ENCODE peak calls at places on chromosomes 16 and 17, in four cellular contexts. T, Y, U and E are unnamed samples.

GRCh38 chr17:74543891-74544760 is 1.8 kb downstream of the CD300C start:
- DNase-seq in T (no peak), U (peak), Y (no peak), E (no peak)

GRCh38 chr17:70050192-70050591 is 24.8 kb upstream of the KCNJ16 start:
- DNase-seq in Y (no peak), T (no peak), U (no peak), E (no peak)

GRCh38 chr17:35046740-35047283 is 16.7 kb downstream of the RFFL start:
- DNase-seq in T (no peak), Y (no peak), U (no peak), E (no peak)

GRCh38 chr17:82457071-82457789 is 1.3 kb upstream of the NARF start:
- DNase-seq in Y (no peak), T (no peak), U (no peak), E (no peak)

GRCh38 chr16:73268311-73268997 is 220.5 kb upstream of the ZFHX3 start:
- DNase-seq in Y (peak), U (no peak), T (peak), E (peak)

GRCh38 chr17:76594676-76595075 is 9.0 kb upstream of the ST6GALNAC2 start:
- DNase-seq in U (no peak), T (no peak), Y (no peak), E (no peak)

GRCh38 chr17:80361495-80362220 is 53.3 kb upstream of the ENDOV start:
- DNase-seq in Y (no peak), T (no peak), U (peak), E (no peak)

GRCh38 chr17:72635034-72635654 is 457.3 kb downstream of the SLC39A11 start:
- DNase-seq in Y (no peak), T (no peak), U (no peak), E (no peak)

GRCh38 chr17:17837380-17837821 is 615 bp upstream of the SREBF1 start:
- DNase-seq in U (peak), T (peak), Y (peak), E (peak)

GRCh38 chr16:87956771-87957279 is 5.6 kb downstream of the BANP start:
- DNase-seq in Y (no peak), U (no peak), T (no peak), E (no peak)
- TF ChIP-seq CTCF in Y (no peak), U (no peak), T (no peak), E (no peak)

GRCh38 chr16:74296120-74296464 is 522 bp upstream of the PSMD7 start:
- DNase-seq in Y (no peak), T (no peak), U (no peak), E (no peak)
- H3K27ac ChIP-seq in Y (peak), T (peak), U (peak), E (peak)

DNA sequence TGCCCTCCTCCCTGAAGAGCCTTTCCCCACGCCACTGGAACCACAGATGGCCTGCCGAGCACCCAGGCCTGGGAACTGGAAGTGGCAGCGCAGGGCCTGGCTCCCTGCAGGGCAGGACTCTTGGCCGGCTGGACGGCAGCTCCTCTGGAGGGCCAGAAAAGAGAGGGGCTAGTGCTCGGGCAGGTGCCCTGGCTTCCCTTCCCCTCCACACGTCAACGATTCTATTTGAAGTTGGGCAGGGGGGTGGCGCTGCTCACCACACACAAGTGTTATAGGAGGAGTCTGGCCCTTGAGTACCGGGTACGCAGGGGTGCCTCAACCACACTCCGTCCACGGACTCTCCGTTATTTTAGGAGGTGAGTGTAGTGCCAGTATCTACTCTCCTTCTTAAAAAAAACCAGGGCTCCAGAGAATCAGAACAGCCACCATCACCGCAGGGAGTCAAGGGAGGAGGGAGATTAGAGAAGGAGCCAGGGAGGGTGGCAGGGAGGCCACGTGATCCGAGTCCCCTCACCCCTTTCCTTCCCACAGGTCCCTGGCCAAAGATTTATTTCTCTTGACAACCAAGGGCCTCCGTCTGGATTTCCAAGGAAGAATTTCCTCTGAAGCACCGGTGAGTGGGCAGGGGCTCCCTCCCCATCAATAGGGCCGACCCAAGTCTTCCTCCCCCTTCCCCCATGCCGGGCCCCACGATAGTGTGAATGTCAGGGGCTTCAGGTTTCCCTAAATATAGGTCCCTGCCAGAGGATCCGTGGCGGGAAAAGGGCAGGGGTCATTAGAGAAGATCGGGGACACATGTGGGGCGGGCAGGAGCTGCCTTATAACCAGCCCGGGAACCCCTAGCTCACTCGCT is 1.4 kb upstream of the ALDOA start:
- DNase-seq in Y (peak), U (peak), T (peak), E (peak)
- TF ChIP-seq POLR2A in Y (peak), U (peak), T (peak), E (no peak)

GRCh38 chr16:30829130-30830071 is 42.4 kb upstream of the ZNF629 start:
- DNase-seq in U (no peak), Y (no peak), T (peak), E (peak)
- TF ChIP-seq CTCF in U (no peak), Y (no peak), T (no peak), E (peak)

GRCh38 chr17:56289321-56289720 is 136.0 kb downstream of the ANKFN1 start:
- DNase-seq in Y (no peak), U (no peak), T (no peak), E (no peak)

GRCh38 chr17:56292010-56292409 is 138.7 kb downstream of the ANKFN1 start:
- DNase-seq in T (no peak), U (no peak), Y (no peak), E (no peak)

GRCh38 chr17:56292628-56293027 is 139.4 kb downstream of the ANKFN1 start:
- DNase-seq in T (no peak), Y (no peak), U (no peak), E (no peak)

GRCh38 chr17:56290486-56291118 is 137.3 kb downstream of the ANKFN1 start:
- DNase-seq in U (no peak), T (no peak), Y (no peak), E (no peak)

DNA sequence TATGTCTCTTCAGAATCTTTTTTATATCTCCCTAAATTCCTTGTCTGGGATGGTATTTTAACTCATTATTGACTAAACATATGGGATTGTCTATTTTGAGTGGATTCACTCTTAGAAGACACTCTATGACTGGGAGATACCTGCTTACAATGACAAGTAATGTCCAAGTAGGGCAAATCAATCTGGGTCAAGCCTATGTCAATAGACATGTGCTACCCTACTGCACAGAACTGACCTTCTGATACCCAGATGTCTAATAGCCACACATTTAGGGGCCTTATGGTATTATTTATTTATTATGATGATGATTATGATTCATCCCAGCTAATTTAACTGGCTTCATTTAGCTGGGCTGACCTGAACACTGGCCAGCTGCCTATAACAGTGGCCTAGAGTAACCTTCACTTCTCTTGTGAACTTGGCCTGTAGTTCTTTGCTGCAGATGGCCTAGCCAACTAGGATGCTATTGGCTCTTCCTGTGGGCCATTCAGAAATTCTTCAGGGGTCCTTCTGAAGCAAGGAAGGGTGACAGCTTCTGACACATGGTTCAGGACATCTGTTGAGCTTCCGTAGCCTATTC is 138.0 kb downstream of the ANKFN1 start:
- DNase-seq in U (no peak), T (no peak), Y (no peak), E (peak)
- H3K27ac ChIP-seq in U (no peak), T (no peak), Y (no peak), E (no peak)

GRCh38 chr16:2339521-2340484 is 725 bp downstream of the ABCA3 start:
- DNase-seq in U (peak), T (peak), Y (peak), E (peak)
- TF ChIP-seq POLR2A in U (no peak), T (no peak), Y (no peak), E (no peak)

DNA sequence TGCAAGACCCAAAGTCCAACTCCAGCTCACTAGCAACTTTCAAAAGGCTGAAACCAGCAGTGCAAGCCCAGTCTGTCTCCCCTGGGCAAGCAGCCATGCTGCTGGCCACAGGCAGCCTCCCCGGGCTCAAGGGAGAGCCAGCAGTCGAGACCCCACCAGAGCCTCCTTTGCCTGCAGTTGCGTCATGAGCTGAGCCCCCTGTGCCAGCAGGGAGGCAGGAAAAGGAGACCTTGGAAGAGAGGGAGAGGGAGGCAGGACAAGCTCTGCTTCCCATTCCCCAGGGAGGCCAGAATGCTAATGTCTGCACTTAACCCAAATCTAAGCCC is 99.5 kb upstream of the TNRC6C start:
- DNase-seq in U (peak), Y (no peak), T (no peak), E (no peak)
- TF ChIP-seq CTCF in U (no peak), Y (no peak), T (no peak), E (no peak)

GRCh38 chr16:9827062-9827752 is 355.0 kb downstream of the GRIN2A start:
- DNase-seq in T (no peak), U (no peak), Y (no peak), E (peak)
- H3K27ac ChIP-seq in T (no peak), U (no peak), Y (no peak), E (no peak)

DNA sequence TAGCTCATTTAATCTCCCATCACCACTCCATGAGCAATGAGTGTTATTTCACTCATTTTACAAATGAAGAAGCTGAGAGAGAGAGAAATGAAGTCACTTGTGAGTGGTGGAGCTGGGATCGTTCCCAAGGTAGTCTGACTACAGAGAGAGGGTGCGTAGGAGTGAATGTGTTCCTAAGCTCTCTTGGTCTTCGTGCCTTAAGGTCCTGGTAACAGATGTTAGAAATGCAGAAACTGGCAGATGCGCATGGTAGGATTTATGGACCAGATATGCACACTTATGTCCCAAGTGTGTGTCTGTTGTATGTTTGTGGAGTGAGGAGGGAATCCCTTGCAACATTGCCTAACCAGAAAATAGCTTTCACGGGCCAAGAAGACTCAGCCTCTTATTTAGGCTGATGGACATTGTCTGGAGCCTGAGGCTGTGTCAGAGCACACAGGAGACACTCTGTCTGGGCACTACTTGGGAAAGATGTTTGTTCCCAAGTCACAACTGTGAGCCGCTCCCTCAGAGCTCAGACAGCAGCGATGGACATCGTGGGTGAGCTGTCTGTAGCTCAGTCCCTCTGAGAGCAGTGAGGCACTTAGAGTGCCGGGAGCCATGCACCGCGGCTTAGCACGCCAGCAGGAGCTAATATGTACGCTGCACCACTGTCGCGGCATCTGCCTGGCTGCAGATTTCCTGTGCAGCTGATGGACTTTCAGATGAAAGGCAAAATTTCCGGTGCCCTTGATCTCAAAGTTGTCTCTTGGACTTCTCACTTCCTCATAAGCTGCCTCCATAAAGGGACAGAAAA is 93.0 kb upstream of the ZNF469 start:
- DNase-seq in T (no peak), U (peak), Y (no peak), E (no peak)
- TF ChIP-seq POLR2A in T (no peak), U (no peak), Y (no peak), E (no peak)